ENCODE peak calls at places on chromosome 9, in ten cellular contexts. F is cardiac fibroblast; W is CD4-positive, alpha-beta T cell; Q is endothelial cell; M is brain microvascular endothelial cell; I is AG09309; X is esophagus squamous epithelium; E is cardiac muscle cell; U is fibroblast of pulmonary artery; O is kidney. G is an unnamed sample.

GRCh38 chr9:34036625-34037024 is 12.1 kb downstream of the UBAP2 start:
- DNase-seq in F (no peak), W (no peak), Q (no peak), M (no peak), I (no peak), X (no peak), E (no peak), U (no peak), O (no peak), G (no peak)

GRCh38 chr9:13865869-13866268 is 448.1 kb downstream of the NFIB start:
- DNase-seq in F (peak; percentile 39), W (no peak), Q (no peak), M (no peak), I (no peak), X (no peak), E (peak; percentile 30), U (peak; percentile 31), O (no peak), G (no peak)

GRCh38 chr9:33130501-33130900 is 36.6 kb downstream of the B4GALT1 start:
- DNase-seq in F (peak; percentile 63), W (no peak), Q (no peak), M (peak; percentile 37), I (no peak), X (no peak), E (peak; percentile 82), U (peak; percentile 53), O (no peak), G (peak; percentile 40)

GRCh38 chr9:18137815-18138214 is 336.1 kb upstream of the ADAMTSL1 start:
- DNase-seq in F (no peak), W (no peak), Q (no peak), M (no peak), I (no peak), X (no peak), E (no peak), U (no peak), O (no peak), G (no peak)

GRCh38 chr9:34962530-34962929 is 4.4 kb downstream of the PHF24 start:
- DNase-seq in F (no peak), W (no peak), Q (no peak), M (no peak), I (no peak), X (no peak), E (no peak), U (no peak), O (no peak), G (no peak)

GRCh38 chr9:84785766-84786547 is 116.4 kb downstream of the NTRK2 start:
- DNase-seq in F (no peak), W (no peak), Q (no peak), M (no peak), I (no peak), X (no peak), E (no peak), U (no peak), O (no peak), G (no peak)

GRCh38 chr9:94866770-94867169 is 140.3 kb downstream of the AOPEP start:
- DNase-seq in F (no peak), W (no peak), Q (no peak), M (no peak), I (no peak), X (no peak), E (no peak), U (no peak), O (no peak), G (no peak)

GRCh38 chr9:131429121-131430012 is 35.5 kb downstream of the PRRC2B start:
- DNase-seq in F (no peak), W (no peak), Q (no peak), M (no peak), I (no peak), X (no peak), E (no peak), U (no peak), O (no peak), G (no peak)

GRCh38 chr9:14497476-14497875 is 183.5 kb upstream of the NFIB start:
- DNase-seq in F (no peak), W (no peak), Q (no peak), M (no peak), I (no peak), X (no peak), E (no peak), U (no peak), O (no peak), G (no peak)

GRCh38 chr9:124733964-124734740 is 37.0 kb downstream of the NR6A1 start:
- DNase-seq in F (no peak), W (no peak), Q (no peak), M (no peak), I (no peak), X (no peak), E (no peak), U (no peak), O (no peak), G (no peak)

GRCh38 chr9:26656003-26656940 is 236.3 kb downstream of the CAAP1 start:
- DNase-seq in F (no peak), W (no peak), Q (peak; percentile 12), M (peak; percentile 7), I (no peak), X (no peak), E (peak; percentile 6), U (peak; percentile 5), O (no peak), G (peak; percentile 25)

GRCh38 chr9:88215181-88216131 is 77.2 kb upstream of the SPATA31C2 start:
- DNase-seq in F (no peak), W (no peak), Q (no peak), M (no peak), I (no peak), X (no peak), E (no peak), U (no peak), O (no peak), G (no peak)

GRCh38 chr9:82498918-82499317 is 510.3 kb downstream of the SPATA31D1 start:
- DNase-seq in F (no peak), W (no peak), Q (no peak), M (no peak), I (no peak), X (no peak), E (peak; percentile 11), U (no peak), O (no peak), G (no peak)

GRCh38 chr9:82499337-82499736 is 510.8 kb downstream of the SPATA31D1 start:
- DNase-seq in F (no peak), W (no peak), Q (no peak), M (no peak), I (no peak), X (no peak), E (no peak), U (no peak), O (no peak), G (no peak)

DNA sequence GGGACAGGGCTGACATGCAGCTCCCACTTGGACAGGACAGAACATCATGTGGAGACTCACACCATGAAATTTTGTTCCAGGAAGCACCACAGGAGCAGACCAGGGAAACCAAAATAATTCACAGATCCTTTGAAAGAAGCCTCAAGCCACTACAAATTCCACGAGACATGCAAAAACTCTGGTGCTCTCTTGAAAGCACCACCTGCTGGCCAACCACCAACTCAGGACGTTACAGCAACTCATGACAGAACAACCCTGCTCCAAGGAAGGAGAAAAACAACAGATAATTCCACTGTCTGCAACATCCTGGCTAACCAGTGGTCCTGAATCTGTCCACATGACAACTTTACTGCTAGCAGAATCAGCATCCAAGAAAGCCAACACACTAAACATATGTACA is 516.0 kb downstream of the SPATA31D1 start:
- DNase-seq in F (no peak), W (no peak), Q (no peak), M (no peak), I (no peak), X (no peak), E (no peak), U (no peak), O (no peak), G (no peak)
- TF ChIP-seq CTCF in F (no peak), W (no peak), Q (no peak), M (peak; percentile 23), I (no peak), X (no peak), E (no peak), U (no peak), O (no peak), G (no peak)

DNA sequence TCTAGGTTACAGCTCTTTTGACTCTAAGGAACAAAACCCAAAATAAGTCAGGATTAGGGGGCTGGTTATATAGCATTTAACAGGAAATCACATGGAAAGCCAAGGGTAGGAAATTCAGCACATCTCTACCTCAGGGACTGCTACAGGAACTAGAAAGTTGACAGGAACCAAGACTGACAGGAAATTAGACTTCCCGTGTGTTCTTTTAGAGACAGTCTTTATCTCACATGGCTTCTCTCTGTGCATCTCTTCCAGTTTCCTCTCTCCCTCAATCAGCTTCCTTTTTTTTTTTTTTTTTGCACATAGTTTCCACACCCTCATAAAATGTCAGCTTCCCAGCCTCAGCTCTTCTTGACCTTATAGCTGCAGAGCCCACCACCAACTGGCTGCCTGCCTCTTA is 4.8 kb downstream of the RECK start:
- DNase-seq in F (no peak), W (no peak), Q (no peak), M (no peak), I (no peak), X (no peak), E (no peak), U (no peak), O (no peak), G (no peak)
- TF ChIP-seq CTCF in F (no peak), W (no peak), Q (no peak), M (no peak), I (no peak), X (no peak), E (no peak), U (no peak), O (no peak), G (no peak)

GRCh38 chr9:137214620-137215019 is 7.4 kb downstream of the RNF208 start:
- DNase-seq in F (no peak), W (no peak), Q (no peak), M (no peak), I (no peak), X (no peak), E (no peak), U (no peak), O (no peak), G (no peak)

GRCh38 chr9:137211532-137211931 is 6.0 kb downstream of the NDOR1 start:
- DNase-seq in F (no peak), W (no peak), Q (no peak), M (no peak), I (no peak), X (no peak), E (no peak), U (no peak), O (no peak), G (no peak)

GRCh38 chr9:137215196-137215986 is 6.6 kb downstream of the RNF208 start:
- DNase-seq in F (no peak), W (no peak), Q (no peak), M (no peak), I (no peak), X (no peak), E (no peak), U (no peak), O (no peak), G (no peak)

GRCh38 chr9:137212520-137212919 is 7.0 kb downstream of the NDOR1 start:
- DNase-seq in F (no peak), W (no peak), Q (no peak), M (no peak), I (no peak), X (no peak), E (no peak), U (no peak), O (no peak), G (no peak)

GRCh38 chr9:137213160-137214060 is 7.9 kb downstream of the NDOR1 start:
- DNase-seq in F (no peak), W (no peak), Q (no peak), M (no peak), I (no peak), X (no peak), E (no peak), U (no peak), O (no peak), G (no peak)
- TF ChIP-seq CTCF in F (no peak), W (no peak), Q (no peak), M (peak; percentile 46), I (peak; percentile 7), X (no peak), E (no peak), U (peak; percentile 10), O (no peak), G (no peak)

GRCh38 chr9:96667363-96667728 is 12.2 kb upstream of the PRXL2C start:
- DNase-seq in F (no peak), W (no peak), Q (no peak), M (no peak), I (no peak), X (no peak), E (no peak), U (no peak), O (no peak), G (no peak)
- TF ChIP-seq CTCF in F (no peak), W (no peak), Q (no peak), M (no peak), I (no peak), X (no peak), E (no peak), U (no peak), O (no peak), G (peak; percentile 22)

G was measured in AG10803.